ENCODE peak calls at places on chromosomes 5 and 9, in ten cellular contexts. Y, I, F, P, T, Z, S, R, J and N are unnamed samples.

GRCh38 chr5:885529-885928 is 7.1 kb downstream of the BRD9 start:
- DNase-seq in T (no peak), S (no peak), P (no peak), I (no peak), F (no peak), Y (no peak), J (no peak), Z (no peak), R (no peak), N (no peak)

GRCh38 chr5:20229286-20230005 is 241.4 kb upstream of the CDH18 start:
- DNase-seq in P (no peak), T (no peak), Y (no peak), F (no peak), R (no peak), S (no peak), J (no peak), I (no peak), Z (no peak), N (no peak)

GRCh38 chr5:50745221-50745620 is 78.8 kb downstream of the PARP8 start:
- DNase-seq in I (no peak), Y (no peak), P (no peak), T (no peak), J (no peak), Z (no peak), S (no peak), R (no peak), F (no peak), N (no peak)

GRCh38 chr5:24510523-24510988 is 134.2 kb downstream of the CDH10 start:
- DNase-seq in F (no peak), T (no peak), S (no peak), P (no peak), Y (no peak), Z (no peak), R (no peak), I (no peak), J (no peak), N (no peak)

GRCh38 chr9:105244996-105245719 is 707 bp downstream of the SLC44A1 start:
- DNase-seq in P (peak), J (peak), I (peak), Z (no peak), Y (peak), F (peak), R (peak), T (peak), S (peak), N (peak)

GRCh38 chr5:57503433-57503832 is 20.8 kb upstream of the ACTBL2 start:
- DNase-seq in Z (no peak), J (no peak), I (no peak), Y (no peak), T (no peak), S (no peak), R (no peak), F (no peak), P (no peak), N (no peak)

GRCh38 chr9:74245871-74246552 is 251.1 kb upstream of the RORB start:
- DNase-seq in J (no peak), I (no peak), P (no peak), Z (no peak), S (no peak), R (no peak), Y (no peak), F (no peak), T (no peak), N (no peak)

GRCh38 chr9:125912667-125913066 is 165.5 kb downstream of the PBX3 start:
- DNase-seq in J (no peak), I (no peak), T (no peak), S (no peak), Y (no peak), Z (no peak), F (no peak), P (no peak), R (no peak), N (no peak)

GRCh38 chr5:113293613-113294340 is 141.0 kb downstream of the TSSK1B start:
- DNase-seq in F (peak), T (no peak), R (no peak), J (no peak), Y (no peak), Z (no peak), I (no peak), P (peak), S (peak), N (no peak)

GRCh38 chr5:366541-367357 is 45.2 kb downstream of the AHRR start:
- DNase-seq in P (no peak), S (no peak), J (no peak), R (no peak), Y (no peak), I (peak), F (peak), T (no peak), Z (no peak), N (peak)

GRCh38 chr5:142235870-142236672 is 88.8 kb downstream of the SPRY4 start:
- DNase-seq in T (no peak), F (no peak), Z (no peak), S (no peak), Y (no peak), R (no peak), I (no peak), J (no peak), P (no peak), N (no peak)

GRCh38 chr5:95840969-95841368 is 18.4 kb upstream of the GLRX start:
- DNase-seq in R (no peak), S (no peak), Z (no peak), J (no peak), I (no peak), Y (no peak), F (no peak), T (no peak), P (no peak), N (no peak)

GRCh38 chr9:122213589-122214413 is 15.0 kb downstream of the LHX6 start:
- DNase-seq in F (peak), J (no peak), S (peak), P (peak), Y (peak), Z (no peak), I (no peak), R (peak), T (peak), N (peak)

GRCh38 chr5:15234911-15235310 is 265.1 kb upstream of the FBXL7 start:
- DNase-seq in S (no peak), F (no peak), R (no peak), T (no peak), P (no peak), J (no peak), Y (no peak), I (no peak), Z (no peak), N (no peak)

GRCh38 chr9:33468215-33468730 is 5.5 kb downstream of the NOL6 start:
- DNase-seq in R (no peak), I (peak), S (no peak), P (no peak), J (peak), F (no peak), Y (peak), T (no peak), Z (no peak), N (no peak)

GRCh38 chr5:152549709-152550108 is 144.6 kb upstream of the NMUR2 start:
- DNase-seq in Y (no peak), T (no peak), P (no peak), F (no peak), Z (no peak), S (no peak), R (no peak), J (no peak), I (no peak), N (no peak)

GRCh38 chr9:74642376-74642775 is 145.2 kb downstream of the RORB start:
- DNase-seq in P (no peak), R (no peak), J (peak), Z (no peak), F (no peak), T (no peak), S (no peak), Y (no peak), I (no peak), N (no peak)

GRCh38 chr5:144088211-144088965 is 82.1 kb downstream of the YIPF5 start:
- DNase-seq in F (no peak), Z (no peak), R (no peak), P (no peak), T (no peak), Y (no peak), J (no peak), I (no peak), S (no peak), N (no peak)

GRCh38 chr9:124008307-124008854 is 3.2 kb upstream of the LHX2 start:
- DNase-seq in T (no peak), S (peak), J (no peak), P (no peak), Y (peak), R (no peak), Z (no peak), F (no peak), I (no peak), N (no peak)

GRCh38 chr5:153147891-153148623 is 342.4 kb upstream of the GRIA1 start:
- DNase-seq in Y (no peak), F (no peak), S (peak), I (peak), T (no peak), Z (no peak), J (no peak), P (no peak), R (peak), N (no peak)

GRCh38 chr5:95410269-95410668 is 19.1 kb downstream of the FAM81B start:
- DNase-seq in R (no peak), Z (no peak), P (no peak), Y (no peak), S (no peak), F (no peak), T (no peak), I (no peak), J (no peak), N (no peak)

GRCh38 chr9:110835404-110835803 is 166.8 kb downstream of the MUSK start:
- DNase-seq in T (no peak), J (no peak), R (no peak), F (no peak), I (no peak), Z (no peak), Y (no peak), S (no peak), P (no peak), N (no peak)

GRCh38 chr5:147439253-147439652 is 70.6 kb downstream of the DPYSL3 start:
- DNase-seq in R (no peak), T (no peak), S (no peak), Z (no peak), F (no peak), P (no peak), J (no peak), I (no peak), Y (no peak), N (no peak)

GRCh38 chr5:57825026-57825683 is 342.5 kb upstream of the ACTBL2 start:
- DNase-seq in I (no peak), R (no peak), T (no peak), Z (peak), S (no peak), Y (no peak), F (no peak), P (no peak), J (no peak), N (no peak)

GRCh38 chr5:178387061-178387855 is 154.7 kb upstream of the PHYKPL start:
- DNase-seq in Y (no peak), P (no peak), R (no peak), T (no peak), S (peak), I (no peak), F (no peak), J (peak), Z (no peak), N (no peak)

GRCh38 chr5:126395198-126395597 is 28.0 kb upstream of the GRAMD2B start:
- DNase-seq in F (no peak), T (no peak), Z (peak), P (no peak), I (no peak), R (no peak), J (no peak), Y (no peak), S (no peak), N (no peak)

GRCh38 chr5:135238622-135239460 is 160.2 kb downstream of the MACROH2A1 start:
- DNase-seq in I (no peak), S (no peak), T (no peak), P (no peak), F (peak), R (peak), Y (no peak), J (no peak), Z (no peak), N (no peak)

GRCh38 chr5:114305402-114306207 is 56.3 kb upstream of the KCNN2 start:
- DNase-seq in S (no peak), P (no peak), J (no peak), R (no peak), Z (no peak), I (no peak), Y (no peak), F (no peak), T (no peak), N (no peak)

GRCh38 chr9:2285411-2285810 is 270.3 kb downstream of the SMARCA2 start:
- DNase-seq in I (no peak), Z (no peak), J (no peak), Y (no peak), R (no peak), S (no peak), T (no peak), F (no peak), P (no peak), N (no peak)

GRCh38 chr9:110125207-110125751 is 82.7 kb downstream of the C9orf152 start:
- DNase-seq in J (peak), S (no peak), Y (peak), Z (no peak), I (peak), T (no peak), P (no peak), F (no peak), R (no peak), N (peak)

GRCh38 chr5:178424141-178424855 is 165.9 kb downstream of the COL23A1 start:
- DNase-seq in I (peak), R (no peak), T (no peak), S (peak), J (no peak), P (no peak), F (no peak), Y (no peak), Z (no peak), N (no peak)

GRCh38 chr9:129185991-129186390 is 7.9 kb upstream of the IER5L start:
- DNase-seq in R (no peak), S (no peak), T (no peak), P (no peak), Y (no peak), I (no peak), F (peak), J (no peak), Z (no peak), N (no peak)

GRCh38 chr9:128921881-128922763 is 1.3 kb downstream of the PHYHD1 start:
- DNase-seq in R (no peak), Z (no peak), J (peak), S (no peak), P (no peak), T (no peak), Y (peak), I (peak), F (peak), N (no peak)

GRCh38 chr5:168111433-168111832 is 180.0 kb upstream of the WWC1 start:
- DNase-seq in I (no peak), P (no peak), F (no peak), S (no peak), J (no peak), R (no peak), Y (no peak), T (no peak), Z (no peak), N (no peak)

GRCh38 chr5:141488591-141489478 is at the start of gene PCDHGC5:
- DNase-seq in S (no peak), Z (no peak), T (no peak), F (no peak), Y (no peak), P (no peak), J (no peak), R (no peak), I (peak), N (no peak)

GRCh38 chr9:8235489-8235888 is 435.9 kb upstream of the DMAC1 start:
- DNase-seq in P (no peak), F (no peak), I (no peak), Z (no peak), S (no peak), J (no peak), R (no peak), Y (no peak), T (no peak), N (no peak)

GRCh38 chr9:70902705-70903131 is 218.7 kb downstream of the TRPM3 start:
- DNase-seq in R (no peak), J (no peak), P (no peak), I (peak), T (no peak), Z (no peak), Y (no peak), F (no peak), S (no peak), N (no peak)

GRCh38 chr5:7272408-7272807 is 123.5 kb upstream of the ADCY2 start:
- DNase-seq in T (no peak), S (no peak), Z (no peak), Y (no peak), I (no peak), P (no peak), J (no peak), F (no peak), R (no peak), N (no peak)

GRCh38 chr5:7269591-7270274 is 126.2 kb upstream of the ADCY2 start:
- DNase-seq in T (no peak), I (no peak), P (no peak), Y (no peak), S (no peak), Z (no peak), J (no peak), R (no peak), F (no peak), N (no peak)

GRCh38 chr5:7274180-7274579 is 121.8 kb upstream of the ADCY2 start:
- DNase-seq in S (no peak), Y (no peak), P (no peak), F (no peak), T (no peak), R (no peak), I (no peak), Z (no peak), J (no peak), N (no peak)

DNA sequence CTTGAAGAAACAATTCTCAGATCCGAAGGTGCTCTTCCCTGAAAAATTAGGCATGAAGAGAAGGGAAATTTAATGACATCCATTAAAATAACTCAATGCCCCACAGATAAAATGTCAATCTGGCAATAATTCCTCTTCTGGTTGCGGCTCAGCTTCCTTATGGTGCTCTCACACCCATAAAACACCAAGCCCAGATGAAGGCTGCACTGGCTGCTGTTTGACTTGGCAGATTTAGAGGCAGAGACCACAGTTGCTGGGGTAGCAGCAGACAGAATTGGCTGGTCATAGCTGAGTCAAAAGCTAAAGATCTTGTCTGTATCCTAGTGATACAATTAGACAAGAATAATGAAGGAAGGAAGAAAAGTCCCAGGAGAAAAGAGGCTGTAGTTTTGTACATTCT is 124.2 kb upstream of the ADCY2 start:
- DNase-seq in J (no peak), S (no peak), P (no peak), Z (no peak), Y (no peak), R (no peak), F (no peak), I (no peak), T (no peak), N (no peak)
- H3K27ac ChIP-seq in J (no peak), S (no peak), P (no peak), Z (no peak), Y (no peak), R (no peak), F (no peak), I (no peak), T (no peak), N (no peak)

DNA sequence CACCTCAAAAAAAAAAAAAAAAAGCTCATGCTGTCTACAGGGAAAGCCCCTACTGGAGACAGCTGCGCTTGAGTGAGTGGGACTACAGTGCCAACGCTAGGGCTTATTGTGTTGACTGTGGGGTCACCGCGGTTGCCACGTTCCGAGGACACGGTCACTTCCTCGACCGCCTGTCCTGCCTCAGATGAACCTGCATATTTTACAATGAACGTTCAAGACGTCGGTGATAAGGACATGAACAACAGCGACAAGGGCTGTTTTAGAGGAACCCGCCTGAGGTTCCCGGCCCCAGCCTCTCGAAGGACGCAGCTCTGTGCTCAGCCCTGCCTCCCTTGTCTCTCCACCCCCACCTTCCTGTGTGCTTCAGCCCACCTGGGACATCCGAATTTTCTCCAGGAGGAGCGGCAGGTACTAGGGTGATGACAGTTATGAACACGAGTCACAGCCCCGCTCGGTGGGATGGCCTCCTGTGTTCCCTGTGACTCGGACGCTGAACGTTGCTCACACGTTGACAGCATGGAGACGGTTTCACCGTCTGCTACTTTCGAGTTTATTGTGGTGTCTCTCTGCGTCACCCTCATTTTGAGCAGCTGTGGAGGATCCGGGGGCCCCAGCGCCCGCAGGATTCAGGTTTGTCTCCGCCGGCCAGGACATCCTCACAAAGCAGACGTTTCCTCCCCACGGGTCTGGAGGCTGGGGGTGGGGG is 11.3 kb upstream of the DIPK1B start:
- DNase-seq in R (no peak), I (no peak), P (peak), J (peak), Z (no peak), F (peak), T (no peak), Y (no peak), S (no peak), N (peak)
- H3K27ac ChIP-seq in R (no peak), I (no peak), P (no peak), J (no peak), Z (no peak), F (peak), T (no peak), Y (no peak), S (no peak), N (peak)

GRCh38 chr9:134538856-134539562 is 102.6 kb upstream of the COL5A1 start:
- DNase-seq in Y (peak), Z (no peak), S (no peak), I (no peak), T (no peak), P (no peak), F (no peak), J (peak), R (no peak), N (no peak)
- H3K27ac ChIP-seq in Y (no peak), Z (no peak), S (no peak), I (no peak), T (no peak), P (no peak), F (no peak), J (no peak), R (no peak), N (no peak)

DNA sequence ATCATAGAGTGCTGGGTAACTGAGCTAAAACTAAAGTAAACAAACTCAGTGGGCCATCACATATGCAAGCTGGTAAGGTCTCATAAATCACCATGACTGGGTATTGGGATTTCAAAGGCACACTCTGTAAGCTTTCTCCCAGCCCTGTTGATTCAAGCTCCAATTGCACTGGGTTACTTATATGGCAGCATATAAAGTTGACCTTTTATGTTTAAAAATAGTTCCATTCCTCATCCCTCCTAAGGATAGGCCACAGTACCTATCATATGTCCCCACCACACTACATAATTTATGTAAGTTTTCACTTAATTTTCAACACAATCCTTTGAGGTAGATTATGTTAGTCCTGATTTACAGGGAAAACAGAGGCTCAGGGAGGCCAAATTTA is 438.4 kb downstream of the RAB3C start:
- DNase-seq in R (no peak), Y (no peak), Z (no peak), I (no peak), F (no peak), S (no peak), J (no peak), P (no peak), T (no peak), N (no peak)
- H3K27ac ChIP-seq in R (no peak), Y (no peak), Z (peak), I (no peak), F (no peak), S (no peak), J (no peak), P (no peak), T (no peak), N (no peak)

GRCh38 chr5:37370550-37370863 is 399 bp downstream of the NUP155 start:
- DNase-seq in J (no peak), I (no peak), Z (no peak), F (no peak), Y (no peak), P (no peak), S (peak), R (no peak), T (no peak), N (no peak)
- H3K27ac ChIP-seq in J (peak), I (peak), Z (peak), F (peak), Y (peak), P (peak), S (peak), R (peak), T (peak), N (peak)

GRCh38 chr9:78707481-78707977 is 410.6 kb downstream of the PSAT1 start:
- DNase-seq in Z (no peak), T (no peak), F (no peak), I (no peak), P (no peak), S (no peak), J (no peak), R (no peak), Y (no peak), N (no peak)
- H3K27ac ChIP-seq in Z (no peak), T (no peak), F (no peak), I (no peak), P (no peak), S (peak), J (no peak), R (peak), Y (no peak), N (no peak)